ENCODE peak calls at places on chromosomes 3 and 15, in seven cellular contexts. P is H9; W is CD8-positive, alpha-beta T cell; Y is fibroblast of lung; U is AG04450; H is neural progenitor cell; V is breast epithelium. C is an unnamed sample.

GRCh38 chr3:104556372-104557078 is 810.2 kb upstream of the ALCAM start:
- DNase-seq in P (no peak), W (no peak), Y (peak; percentile 44), U (no peak), H (peak; percentile 27), V (no peak), C (no peak)

GRCh38 chr3:137174514-137174913 is 216.7 kb downstream of the IL20RB start:
- DNase-seq in P (no peak), W (no peak), Y (no peak), U (no peak), H (peak; percentile 37), V (no peak), C (no peak)

GRCh38 chr3:190281308-190282051 is 40.8 kb downstream of the CLDN1 start:
- DNase-seq in P (no peak), W (no peak), Y (no peak), U (no peak), H (no peak), V (no peak), C (peak; percentile 28)

GRCh38 chr15:31347067-31347975 is 20.7 kb downstream of the KLF13 start:
- DNase-seq in P (no peak), W (peak; percentile 87), Y (no peak), U (no peak), H (no peak), V (no peak), C (no peak)

GRCh38 chr15:61556037-61556648 is 327.0 kb upstream of the RORA start:
- DNase-seq in P (no peak), W (no peak), Y (peak; percentile 81), U (no peak), H (no peak), V (no peak), C (no peak)

GRCh38 chr3:13141991-13142412 is 68.8 kb upstream of the IQSEC1 start:
- DNase-seq in P (peak; percentile 74), W (no peak), Y (peak; percentile 43), U (no peak), H (peak; percentile 89), V (no peak), C (peak; percentile 52)

GRCh38 chr3:40546811-40547210 is 22.1 kb downstream of the ZNF621 start:
- DNase-seq in P (no peak), W (no peak), Y (peak; percentile 70), U (peak; percentile 15), H (peak; percentile 12), V (no peak), C (peak; percentile 11)

GRCh38 chr3:52225452-52226228 is at the start of gene TLR9:
- DNase-seq in P (peak; percentile 28), W (no peak), Y (no peak), U (no peak), H (no peak), V (no peak), C (no peak)

GRCh38 chr3:157115069-157116006 is 44.6 kb downstream of the CCNL1 start:
- DNase-seq in P (no peak), W (no peak), Y (peak; percentile 84), U (no peak), H (peak; percentile 70), V (no peak), C (no peak)

GRCh38 chr3:65170357-65171090 is 482.7 kb upstream of the ADAMTS9 start:
- DNase-seq in P (no peak), W (no peak), Y (peak; percentile 95), U (peak; percentile 26), H (peak; percentile 44), V (peak; percentile 84), C (peak; percentile 26)

GRCh38 chr15:57134877-57135276 is 216.4 kb downstream of the TCF12 start:
- DNase-seq in P (no peak), W (no peak), Y (peak; percentile 44), U (no peak), H (no peak), V (no peak), C (peak; percentile 91)

GRCh38 chr3:51336261-51336660 is 48.8 kb upstream of the MANF start:
- DNase-seq in P (peak; percentile 39), W (no peak), Y (no peak), U (no peak), H (no peak), V (no peak), C (no peak)

DNA sequence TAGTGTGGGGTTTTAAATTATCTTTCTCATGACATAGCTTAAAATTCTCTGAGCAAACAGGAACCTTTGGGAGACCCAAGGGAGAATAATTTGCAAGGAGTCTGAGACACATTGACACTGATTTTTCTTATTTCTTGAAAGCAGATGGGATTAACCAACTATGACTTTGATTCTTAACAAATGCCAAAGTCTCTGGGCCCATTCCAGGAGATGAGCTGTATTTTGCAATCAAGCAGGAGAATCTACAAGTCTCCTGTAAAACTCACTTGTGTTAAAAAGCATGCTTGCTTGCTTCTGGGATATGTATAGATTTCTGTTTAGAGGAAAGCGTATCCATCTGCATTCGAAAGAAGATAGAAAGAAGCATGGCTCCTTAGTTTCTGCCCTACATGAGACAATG is 71.3 kb upstream of the STT3B start:
- DNase-seq in P (no peak), W (no peak), Y (no peak), U (no peak), H (no peak), V (no peak), C (no peak)
- TF ChIP-seq CTCF in P (no peak), W (no peak), Y (no peak), U (no peak), H (no peak), V (no peak), C (no peak)

GRCh38 chr15:28110416-28110975 is 11.4 kb upstream of the OCA2 start:
- DNase-seq in P (peak; percentile 21), W (no peak), Y (no peak), U (no peak), H (no peak), V (no peak), C (no peak)
- H3K27ac ChIP-seq in P (no peak overlapping the region), W (no peak overlapping the region), Y (no peak overlapping the region), U (no peak overlapping the region), H (no peak overlapping the region), V (no peak overlapping the region), C (peak overlapping the region; percentile 27)

GRCh38 chr3:187782008-187782407 is 36.7 kb upstream of the BCL6 start:
- DNase-seq in P (no peak), W (no peak), Y (no peak), U (no peak), H (peak; percentile 32), V (no peak), C (peak; percentile 65)
- TF ChIP-seq CTCF in P (no peak), W (no peak), Y (no peak), U (no peak), H (no peak), V (no peak), C (no peak)

DNA sequence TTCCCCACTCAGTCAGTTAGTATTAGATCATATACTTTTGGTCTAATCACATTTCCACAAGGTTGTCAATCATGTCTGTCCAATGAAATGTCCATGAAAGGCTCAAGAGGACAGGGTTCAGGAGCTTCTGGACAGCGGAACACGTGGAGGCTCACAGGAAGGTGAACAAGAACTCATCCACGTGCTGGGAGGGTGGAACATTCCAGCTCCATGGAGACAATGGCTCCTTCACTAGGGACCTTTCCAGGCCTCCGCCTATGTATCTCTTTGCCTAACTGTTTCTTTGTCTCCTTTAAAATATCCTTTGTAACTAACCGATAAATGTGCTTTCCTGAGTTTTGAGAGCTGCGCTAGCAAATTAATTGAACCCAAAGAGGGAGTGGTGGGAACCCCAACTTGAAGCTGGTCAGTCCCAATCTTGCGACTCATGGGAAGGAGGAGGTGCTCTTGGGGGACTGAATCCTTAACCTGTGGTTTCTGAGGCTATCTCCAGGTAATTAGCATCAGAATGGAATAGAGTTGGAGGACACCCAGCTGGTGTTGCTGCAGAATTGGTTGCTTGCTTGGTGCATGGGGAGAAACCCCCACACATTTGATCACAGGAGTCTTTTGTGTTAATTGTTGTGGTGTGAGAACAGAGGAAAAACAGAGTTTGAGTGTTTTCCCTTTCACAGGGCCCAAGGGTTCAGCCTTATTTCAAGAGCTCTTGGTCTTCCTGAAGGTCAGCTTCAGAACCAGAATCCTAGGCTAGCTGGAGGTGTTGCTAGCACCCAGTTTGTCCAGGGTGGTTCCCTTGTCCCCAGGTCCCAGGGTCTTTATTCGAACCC is 3.0 kb upstream of the TKT start:
- DNase-seq in P (peak; percentile 73), W (no peak), Y (no peak), U (no peak), H (peak; percentile 47), V (no peak), C (no peak)
- H3K27ac ChIP-seq in P (peak overlapping the region; percentile 34), W (no peak overlapping the region), Y (no peak overlapping the region), U (no peak overlapping the region), H (no peak overlapping the region), V (peak overlapping the region; percentile 38), C (no peak overlapping the region)

GRCh38 chr3:10280571-10280970 is 12.2 kb downstream of the GHRL start:
- DNase-seq in P (no peak), W (no peak), Y (no peak), U (no peak), H (no peak), V (no peak), C (no peak)
- TF ChIP-seq CTCF in P (no peak), W (no peak), Y (no peak), U (no peak), H (no peak), V (no peak), C (no peak)

GRCh38 chr15:73941449-73941848 is 15.2 kb downstream of the LOXL1 start:
- DNase-seq in P (no peak), W (no peak), Y (no peak), U (no peak), H (no peak), V (no peak), C (no peak)
- H3K27ac ChIP-seq in P (no peak overlapping the region), W (no peak overlapping the region), Y (peak overlapping the region; percentile 76), U (peak overlapping the region; percentile 88), H (no peak overlapping the region), V (peak overlapping the region; percentile 57), C (peak overlapping the region; percentile 35)

GRCh38 chr3:71998995-71999673 is 214.2 kb upstream of the PROK2 start:
- DNase-seq in P (no peak), W (no peak), Y (peak; percentile 94), U (peak; percentile 26), H (no peak), V (no peak), C (no peak)
- TF ChIP-seq CTCF in P (no peak), W (no peak), Y (no peak), U (no peak), H (no peak), V (no peak), C (no peak)

C was measured in A673.